ENCODE peak calls at places on chromosomes 11 and 22, in five cellular contexts. Y, A, M, T and P are unnamed samples.

GRCh38 chr11:83349371-83349770 is 63.2 kb upstream of the CCDC90B start:
- DNase-seq in Y (no peak), A (no peak), M (no peak), T (no peak), P (no peak)

GRCh38 chr11:48066881-48067800 is 86.8 kb downstream of the PTPRJ start:
- DNase-seq in Y (no peak), A (peak), M (no peak), T (no peak), P (no peak)

GRCh38 chr22:41557401-41558240 is 3.2 kb upstream of the CSDC2 start:
- DNase-seq in Y (peak), A (peak), M (peak), T (peak), P (no peak)

GRCh38 chr11:65574963-65575567 is 788 bp upstream of the EHBP1L1 start:
- DNase-seq in Y (no peak), A (peak), M (no peak), T (no peak), P (no peak)

GRCh38 chr11:117986981-117987495 is 844 bp downstream of the IL10RA start:
- DNase-seq in Y (no peak), A (no peak), M (peak), T (peak), P (no peak)

GRCh38 chr22:30432520-30432919 is 7.0 kb downstream of the MTFP1 start:
- DNase-seq in Y (no peak), A (no peak), M (no peak), T (no peak), P (no peak)

GRCh38 chr11:108870373-108871020 is 205.6 kb downstream of the DDX10 start:
- DNase-seq in Y (no peak), A (peak), M (no peak), T (no peak), P (peak)

GRCh38 chr22:36398602-36399472 is 11.1 kb upstream of the MYH9 start:
- DNase-seq in Y (no peak), A (peak), M (no peak), T (no peak), P (no peak)

GRCh38 chr22:18042685-18043084 is 18.3 kb upstream of the MICAL3 start:
- DNase-seq in Y (no peak), A (no peak), M (no peak), T (no peak), P (no peak)

GRCh38 chr11:8092587-8093424 is 11.8 kb downstream of the TUB start:
- DNase-seq in Y (no peak), A (peak), M (peak), T (peak), P (no peak)

GRCh38 chr11:83827940-83828554 is 541.9 kb upstream of the CCDC90B start:
- DNase-seq in Y (no peak), A (peak), M (no peak), T (peak), P (no peak)

GRCh38 chr11:122202951-122203456 is 87.0 kb upstream of the BLID start:
- DNase-seq in Y (no peak), A (peak), M (peak), T (peak), P (no peak)